ENCODE peak calls at places on chromosomes 11 and 22, in ten cellular contexts. One of them, this sample, is unnamed.

GRCh38 chr11:115776916-115777315 is 272.7 kb upstream of the CADM1 start:
- DNase-seq in body of pancreas: no peak
- DNase-seq in esophagus squamous epithelium: no peak
- DNase-seq in uterus: no peak
- DNase-seq in left ventricle myocardium inferior: peak; percentile 45
- DNase-seq in transverse colon: no peak
- DNase-seq in upper lobe of right lung: no peak
- DNase-seq in gastrocnemius medialis: no peak
- DNase-seq in A549: no peak
- DNase-seq in thoracic aorta: no peak
- DNase-seq in this sample: no peak

GRCh38 chr11:17976651-17977050 is 36.2 kb downstream of the SERGEF start:
- DNase-seq in esophagus squamous epithelium: no peak
- DNase-seq in upper lobe of right lung: no peak
- DNase-seq in thoracic aorta: no peak
- DNase-seq in uterus: no peak
- DNase-seq in gastrocnemius medialis: no peak
- DNase-seq in A549: no peak
- DNase-seq in body of pancreas: no peak
- DNase-seq in transverse colon: no peak
- DNase-seq in left ventricle myocardium inferior: no peak
- DNase-seq in this sample: no peak

GRCh38 chr22:40894417-40894816 is 32.5 kb upstream of the DNAJB7 start:
- DNase-seq in upper lobe of right lung: no peak
- DNase-seq in left ventricle myocardium inferior: no peak
- DNase-seq in uterus: no peak
- DNase-seq in A549: no peak
- DNase-seq in thoracic aorta: no peak
- DNase-seq in esophagus squamous epithelium: no peak
- DNase-seq in gastrocnemius medialis: no peak
- DNase-seq in transverse colon: no peak
- DNase-seq in body of pancreas: no peak
- DNase-seq in this sample: no peak

GRCh38 chr11:8962827-8963226 is 1.4 kb downstream of the TMEM9B start:
- DNase-seq in upper lobe of right lung: no peak
- DNase-seq in esophagus squamous epithelium: no peak
- DNase-seq in left ventricle myocardium inferior: no peak
- DNase-seq in A549: no peak
- DNase-seq in transverse colon: no peak
- DNase-seq in body of pancreas: no peak
- DNase-seq in gastrocnemius medialis: no peak
- DNase-seq in uterus: no peak
- DNase-seq in thoracic aorta: no peak
- DNase-seq in this sample: no peak

GRCh38 chr11:120273432-120273831 is 33.5 kb downstream of the POU2F3 start:
- DNase-seq in body of pancreas: no peak
- DNase-seq in transverse colon: no peak
- DNase-seq in uterus: no peak
- DNase-seq in thoracic aorta: no peak
- DNase-seq in gastrocnemius medialis: no peak
- DNase-seq in upper lobe of right lung: no peak
- DNase-seq in left ventricle myocardium inferior: no peak
- DNase-seq in A549: no peak
- DNase-seq in esophagus squamous epithelium: no peak
- DNase-seq in this sample: no peak

GRCh38 chr11:67434395-67434881 is 3.0 kb downstream of the PTPRCAP start:
- DNase-seq in left ventricle myocardium inferior: no peak
- DNase-seq in upper lobe of right lung: no peak
- DNase-seq in uterus: no peak
- DNase-seq in esophagus squamous epithelium: no peak
- DNase-seq in gastrocnemius medialis: no peak
- DNase-seq in A549: no peak
- DNase-seq in thoracic aorta: no peak
- DNase-seq in body of pancreas: no peak
- DNase-seq in transverse colon: no peak
- DNase-seq in this sample: no peak

GRCh38 chr11:13329670-13330401 is 52.2 kb downstream of the BMAL1 start:
- DNase-seq in transverse colon: no peak
- DNase-seq in A549: peak; percentile 13
- DNase-seq in uterus: no peak
- DNase-seq in upper lobe of right lung: no peak
- DNase-seq in left ventricle myocardium inferior: no peak
- DNase-seq in body of pancreas: no peak
- DNase-seq in gastrocnemius medialis: peak; percentile 41
- DNase-seq in thoracic aorta: no peak
- DNase-seq in esophagus squamous epithelium: no peak
- DNase-seq in this sample: no peak

GRCh38 chr11:118911113-118911879 is 14.4 kb downstream of the BCL9L start:
- DNase-seq in uterus: peak; percentile 56
- DNase-seq in upper lobe of right lung: no peak
- DNase-seq in body of pancreas: no peak
- DNase-seq in thoracic aorta: no peak
- DNase-seq in transverse colon: peak; percentile 58
- DNase-seq in left ventricle myocardium inferior: no peak
- DNase-seq in gastrocnemius medialis: no peak
- DNase-seq in esophagus squamous epithelium: no peak
- DNase-seq in A549: no peak
- DNase-seq in this sample: peak; percentile 88

GRCh38 chr22:50184541-50185383 is 951 bp upstream of the TRABD start:
- DNase-seq in left ventricle myocardium inferior: no peak
- DNase-seq in A549: no peak
- DNase-seq in body of pancreas: no peak
- DNase-seq in gastrocnemius medialis: no peak
- DNase-seq in thoracic aorta: no peak
- DNase-seq in upper lobe of right lung: no peak
- DNase-seq in transverse colon: no peak
- DNase-seq in esophagus squamous epithelium: no peak
- DNase-seq in uterus: no peak
- DNase-seq in this sample: no peak

GRCh38 chr22:50182176-50183081 is 3.3 kb upstream of the TRABD start:
- DNase-seq in thoracic aorta: no peak
- DNase-seq in gastrocnemius medialis: no peak
- DNase-seq in body of pancreas: peak; percentile 89
- DNase-seq in A549: no peak
- DNase-seq in transverse colon: peak; percentile 66
- DNase-seq in uterus: no peak
- DNase-seq in esophagus squamous epithelium: no peak
- DNase-seq in left ventricle myocardium inferior: peak; percentile 16
- DNase-seq in upper lobe of right lung: peak; percentile 85
- DNase-seq in this sample: no peak

GRCh38 chr22:50183141-50183971 is 2.4 kb upstream of the TRABD start:
- DNase-seq in uterus: no peak
- DNase-seq in esophagus squamous epithelium: no peak
- DNase-seq in transverse colon: no peak
- DNase-seq in gastrocnemius medialis: no peak
- DNase-seq in left ventricle myocardium inferior: no peak
- DNase-seq in A549: no peak
- DNase-seq in body of pancreas: no peak
- DNase-seq in upper lobe of right lung: no peak
- DNase-seq in thoracic aorta: no peak
- DNase-seq in this sample: no peak

GRCh38 chr22:50185384-50186087 is at the start of gene TRABD:
- DNase-seq in upper lobe of right lung: peak; percentile 95
- DNase-seq in gastrocnemius medialis: peak; percentile 84
- DNase-seq in thoracic aorta: no peak
- DNase-seq in uterus: peak; percentile 84
- DNase-seq in esophagus squamous epithelium: no peak
- DNase-seq in transverse colon: peak; percentile 93
- DNase-seq in body of pancreas: peak; percentile 92
- DNase-seq in A549: peak; percentile 48
- DNase-seq in left ventricle myocardium inferior: peak; percentile 90
- DNase-seq in this sample: peak; percentile 96

DNA sequence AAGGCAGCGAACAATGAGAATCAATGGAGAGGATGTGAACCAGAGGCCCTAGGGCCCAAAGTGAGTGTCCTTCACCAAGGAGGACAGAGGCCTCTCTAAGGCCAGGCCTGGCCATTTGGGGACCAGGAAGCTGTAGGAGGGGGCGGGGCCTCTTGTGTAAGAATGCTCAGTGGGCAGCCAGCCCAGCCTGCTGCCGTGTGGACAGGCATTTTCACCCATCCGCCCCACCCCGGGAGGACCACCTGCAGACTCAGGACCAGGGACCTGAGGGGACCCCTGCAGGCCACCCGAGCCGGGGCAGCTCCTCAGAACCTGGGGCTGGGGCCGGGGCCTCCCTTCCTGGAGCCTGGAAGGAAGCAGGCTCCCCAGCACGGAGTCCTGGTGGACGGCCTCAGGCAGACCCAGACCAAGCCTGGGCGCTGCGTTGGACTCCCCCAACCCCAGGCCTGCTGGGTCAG is 1.7 kb upstream of the TRABD start:
- DNase-seq in gastrocnemius medialis: no peak
- DNase-seq in uterus: peak; percentile 77
- DNase-seq in thoracic aorta: no peak
- DNase-seq in upper lobe of right lung: peak; percentile 89
- DNase-seq in esophagus squamous epithelium: no peak
- DNase-seq in A549: no peak
- DNase-seq in left ventricle myocardium inferior: peak; percentile 82
- DNase-seq in body of pancreas: peak; percentile 87
- DNase-seq in transverse colon: peak; percentile 75
- DNase-seq in this sample: peak; percentile 74
- H3K27ac ChIP-seq in gastrocnemius medialis: no peak overlapping the region
- H3K27ac ChIP-seq in uterus: peak overlapping the region; percentile 13
- H3K27ac ChIP-seq in thoracic aorta: no peak overlapping the region
- H3K27ac ChIP-seq in upper lobe of right lung: peak overlapping the region; percentile 58
- H3K27ac ChIP-seq in esophagus squamous epithelium: peak overlapping the region; percentile 12
- H3K27ac ChIP-seq in A549: peak overlapping the region; percentile 76
- H3K27ac ChIP-seq in left ventricle myocardium inferior: peak overlapping the region; percentile 76
- H3K27ac ChIP-seq in body of pancreas: peak overlapping the region; percentile 75
- H3K27ac ChIP-seq in transverse colon: peak overlapping the region; percentile 25
- H3K27ac ChIP-seq in this sample: no peak overlapping the region

GRCh38 chr11:80155412-80156017 is 714.7 kb upstream of the TENM4 start:
- DNase-seq in gastrocnemius medialis: no peak
- DNase-seq in upper lobe of right lung: no peak
- DNase-seq in esophagus squamous epithelium: no peak
- DNase-seq in transverse colon: no peak
- DNase-seq in body of pancreas: no peak
- DNase-seq in uterus: no peak
- DNase-seq in thoracic aorta: no peak
- DNase-seq in A549: peak; percentile 1
- DNase-seq in left ventricle myocardium inferior: no peak
- DNase-seq in this sample: peak; percentile 46
- TF ChIP-seq CTCF in gastrocnemius medialis: peak; percentile 26
- TF ChIP-seq CTCF in upper lobe of right lung: peak; percentile 44
- TF ChIP-seq CTCF in esophagus squamous epithelium: peak; percentile 23
- TF ChIP-seq CTCF in transverse colon: peak; percentile 45
- TF ChIP-seq CTCF in body of pancreas: peak; percentile 28
- TF ChIP-seq CTCF in uterus: no peak
- TF ChIP-seq CTCF in thoracic aorta: no peak
- TF ChIP-seq CTCF in A549: peak; percentile 36
- TF ChIP-seq CTCF in left ventricle myocardium inferior: peak; percentile 62
- TF ChIP-seq CTCF in this sample: peak; percentile 61

GRCh38 chr11:70713436-70713835 is 315.1 kb downstream of the CTTN start:
- DNase-seq in gastrocnemius medialis: no peak
- DNase-seq in transverse colon: no peak
- DNase-seq in esophagus squamous epithelium: no peak
- DNase-seq in left ventricle myocardium inferior: no peak
- DNase-seq in A549: no peak
- DNase-seq in thoracic aorta: no peak
- DNase-seq in uterus: no peak
- DNase-seq in upper lobe of right lung: peak; percentile 54
- DNase-seq in body of pancreas: no peak
- DNase-seq in this sample: no peak

GRCh38 chr11:70715636-70716035 is 317.3 kb downstream of the CTTN start:
- DNase-seq in upper lobe of right lung: no peak
- DNase-seq in left ventricle myocardium inferior: no peak
- DNase-seq in body of pancreas: no peak
- DNase-seq in gastrocnemius medialis: no peak
- DNase-seq in esophagus squamous epithelium: no peak
- DNase-seq in A549: no peak
- DNase-seq in transverse colon: no peak
- DNase-seq in uterus: no peak
- DNase-seq in thoracic aorta: no peak
- DNase-seq in this sample: no peak

GRCh38 chr11:70713988-70714665 is 315.8 kb downstream of the CTTN start:
- DNase-seq in thoracic aorta: no peak
- DNase-seq in body of pancreas: no peak
- DNase-seq in A549: no peak
- DNase-seq in upper lobe of right lung: peak; percentile 42
- DNase-seq in esophagus squamous epithelium: no peak
- DNase-seq in transverse colon: no peak
- DNase-seq in gastrocnemius medialis: no peak
- DNase-seq in left ventricle myocardium inferior: no peak
- DNase-seq in uterus: no peak
- DNase-seq in this sample: no peak

GRCh38 chr11:70716986-70717775 is 318.9 kb downstream of the CTTN start:
- DNase-seq in thoracic aorta: no peak
- DNase-seq in left ventricle myocardium inferior: no peak
- DNase-seq in uterus: no peak
- DNase-seq in gastrocnemius medialis: no peak
- DNase-seq in esophagus squamous epithelium: no peak
- DNase-seq in upper lobe of right lung: no peak
- DNase-seq in transverse colon: no peak
- DNase-seq in body of pancreas: no peak
- DNase-seq in A549: no peak
- DNase-seq in this sample: no peak

DNA sequence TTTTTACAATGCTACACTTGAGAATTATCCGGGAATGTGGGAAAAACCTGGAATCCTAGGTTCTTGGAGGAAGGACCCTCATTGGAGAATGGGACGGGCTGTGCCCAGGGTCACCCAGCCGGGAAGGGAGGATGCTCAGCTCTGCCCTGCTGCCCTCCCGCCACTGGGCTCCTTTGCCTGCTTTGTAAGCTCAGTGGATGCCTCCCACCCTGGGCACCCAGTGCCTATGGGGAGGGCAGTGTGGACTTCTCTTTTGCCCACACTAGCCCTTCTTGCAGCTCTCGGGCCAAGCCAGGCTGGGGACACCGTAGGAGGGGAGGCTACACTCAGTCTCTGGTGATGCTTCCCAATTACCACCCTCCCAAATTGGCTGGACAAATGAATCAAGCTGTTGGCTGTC is 316.8 kb downstream of the CTTN start:
- DNase-seq in A549: no peak
- DNase-seq in body of pancreas: no peak
- DNase-seq in left ventricle myocardium inferior: no peak
- DNase-seq in upper lobe of right lung: no peak
- DNase-seq in gastrocnemius medialis: no peak
- DNase-seq in esophagus squamous epithelium: no peak
- DNase-seq in uterus: no peak
- DNase-seq in thoracic aorta: no peak
- DNase-seq in transverse colon: no peak
- DNase-seq in this sample: no peak
- H3K9me3 ChIP-seq in A549: no peaks in the 10 kb centered on the region
- H3K9me3 ChIP-seq in body of pancreas: no peaks in the 10 kb centered on the region
- H3K9me3 ChIP-seq in left ventricle myocardium inferior: no peaks in the 10 kb centered on the region
- H3K9me3 ChIP-seq in upper lobe of right lung: no peaks in the 10 kb centered on the region
- H3K9me3 ChIP-seq in gastrocnemius medialis: no peaks in the 10 kb centered on the region
- H3K9me3 ChIP-seq in esophagus squamous epithelium: no peaks in the 10 kb centered on the region
- H3K9me3 ChIP-seq in uterus: no peaks in the 10 kb centered on the region
- H3K9me3 ChIP-seq in thoracic aorta: no peaks in the 10 kb centered on the region
- H3K9me3 ChIP-seq in transverse colon: no peaks in the 10 kb centered on the region
- H3K9me3 ChIP-seq in this sample: no peaks in the 10 kb centered on the region

GRCh38 chr11:100556781-100557180 is 130.3 kb upstream of the ARHGAP42 start:
- DNase-seq in uterus: no peak
- DNase-seq in upper lobe of right lung: no peak
- DNase-seq in transverse colon: no peak
- DNase-seq in thoracic aorta: no peak
- DNase-seq in A549: no peak
- DNase-seq in body of pancreas: no peak
- DNase-seq in left ventricle myocardium inferior: no peak
- DNase-seq in esophagus squamous epithelium: no peak
- DNase-seq in gastrocnemius medialis: no peak
- DNase-seq in this sample: no peak

GRCh38 chr11:100545970-100546369 is 141.1 kb upstream of the ARHGAP42 start:
- DNase-seq in uterus: no peak
- DNase-seq in transverse colon: no peak
- DNase-seq in gastrocnemius medialis: no peak
- DNase-seq in body of pancreas: no peak
- DNase-seq in A549: no peak
- DNase-seq in esophagus squamous epithelium: no peak
- DNase-seq in thoracic aorta: no peak
- DNase-seq in left ventricle myocardium inferior: no peak
- DNase-seq in upper lobe of right lung: no peak
- DNase-seq in this sample: no peak

GRCh38 chr11:100550298-100550697 is 136.8 kb upstream of the ARHGAP42 start:
- DNase-seq in left ventricle myocardium inferior: no peak
- DNase-seq in upper lobe of right lung: no peak
- DNase-seq in uterus: no peak
- DNase-seq in gastrocnemius medialis: no peak
- DNase-seq in esophagus squamous epithelium: no peak
- DNase-seq in transverse colon: no peak
- DNase-seq in body of pancreas: no peak
- DNase-seq in thoracic aorta: no peak
- DNase-seq in A549: no peak
- DNase-seq in this sample: no peak

GRCh38 chr11:100546714-100547113 is 140.4 kb upstream of the ARHGAP42 start:
- DNase-seq in body of pancreas: no peak
- DNase-seq in esophagus squamous epithelium: no peak
- DNase-seq in upper lobe of right lung: no peak
- DNase-seq in uterus: no peak
- DNase-seq in thoracic aorta: no peak
- DNase-seq in left ventricle myocardium inferior: no peak
- DNase-seq in gastrocnemius medialis: no peak
- DNase-seq in A549: no peak
- DNase-seq in transverse colon: peak; percentile 16
- DNase-seq in this sample: peak; percentile 73

DNA sequence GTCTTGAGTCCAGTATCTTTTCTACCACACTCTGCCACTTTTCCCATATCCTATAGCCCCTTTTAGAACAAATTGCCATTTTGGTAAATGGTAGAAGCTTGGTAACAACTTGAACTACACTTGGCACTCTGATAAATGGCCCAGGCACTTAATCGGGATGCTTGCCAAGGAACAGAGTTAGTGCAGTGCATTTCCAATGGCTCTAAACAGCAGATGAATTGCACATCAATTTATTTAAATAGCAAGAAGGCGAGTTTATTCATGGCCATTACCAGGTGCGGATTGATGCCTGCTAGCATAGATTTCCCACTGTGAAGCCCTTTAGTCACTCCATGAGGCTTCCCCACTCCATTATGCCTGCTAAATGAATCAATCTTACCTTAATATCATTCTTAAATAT is 136.2 kb upstream of the ARHGAP42 start:
- DNase-seq in left ventricle myocardium inferior: no peak
- DNase-seq in thoracic aorta: no peak
- DNase-seq in A549: no peak
- DNase-seq in esophagus squamous epithelium: no peak
- DNase-seq in transverse colon: no peak
- DNase-seq in uterus: no peak
- DNase-seq in upper lobe of right lung: no peak
- DNase-seq in gastrocnemius medialis: no peak
- DNase-seq in body of pancreas: no peak
- DNase-seq in this sample: no peak
- H3K27ac ChIP-seq in left ventricle myocardium inferior: no peak overlapping the region
- H3K27ac ChIP-seq in thoracic aorta: no peak overlapping the region
- H3K27ac ChIP-seq in A549: no peak overlapping the region
- H3K27ac ChIP-seq in esophagus squamous epithelium: no peak overlapping the region
- H3K27ac ChIP-seq in transverse colon: no peak overlapping the region
- H3K27ac ChIP-seq in uterus: no peak overlapping the region
- H3K27ac ChIP-seq in upper lobe of right lung: no peak overlapping the region
- H3K27ac ChIP-seq in gastrocnemius medialis: no peak overlapping the region
- H3K27ac ChIP-seq in body of pancreas: no peak overlapping the region
- H3K27ac ChIP-seq in this sample: no peak overlapping the region

This sample was measured in hepatocyte.